ENCODE peak calls at places on chromosome 11, in eight cellular contexts. One of them, this sample, is unnamed.

GRCh38 chr11:43124272-43124920 is 187.4 kb upstream of the API5 start:
- DNase-seq in Peyer's patch: no peak
- DNase-seq in testis: no peak
- DNase-seq in stomach: no peak
- DNase-seq in right lobe of liver: no peak
- DNase-seq in A549: no peak
- DNase-seq in GM12891: no peak
- DNase-seq in ovary: no peak
- DNase-seq in this sample: no peak

GRCh38 chr11:134380785-134381184 is 31.3 kb downstream of the B3GAT1 start:
- DNase-seq in testis: no peak
- DNase-seq in ovary: no peak
- DNase-seq in stomach: no peak
- DNase-seq in GM12891: no peak
- DNase-seq in Peyer's patch: no peak
- DNase-seq in right lobe of liver: no peak
- DNase-seq in A549: no peak
- DNase-seq in this sample: no peak

GRCh38 chr11:133174013-133174412 is 358.3 kb downstream of the OPCML start:
- DNase-seq in ovary: no peak
- DNase-seq in A549: no peak
- DNase-seq in GM12891: no peak
- DNase-seq in stomach: no peak
- DNase-seq in Peyer's patch: no peak
- DNase-seq in testis: no peak
- DNase-seq in right lobe of liver: no peak
- DNase-seq in this sample: no peak

GRCh38 chr11:64564947-64565889 is 25.8 kb upstream of the SLC22A12 start:
- DNase-seq in stomach: no peak
- DNase-seq in ovary: no peak
- DNase-seq in A549: no peak
- DNase-seq in right lobe of liver: no peak
- DNase-seq in testis: no peak
- DNase-seq in GM12891: no peak
- DNase-seq in Peyer's patch: no peak
- DNase-seq in this sample: no peak

GRCh38 chr11:121595717-121596156 is 143.0 kb upstream of the SORL1-AS1 start:
- DNase-seq in right lobe of liver: peak
- DNase-seq in GM12891: no peak
- DNase-seq in stomach: no peak
- DNase-seq in testis: no peak
- DNase-seq in A549: peak
- DNase-seq in ovary: no peak
- DNase-seq in Peyer's patch: no peak
- DNase-seq in this sample: no peak

GRCh38 chr11:61782841-61783240 is 9.6 kb downstream of the TMEM258 start:
- DNase-seq in A549: no peak
- DNase-seq in GM12891: no peak
- DNase-seq in stomach: no peak
- DNase-seq in Peyer's patch: no peak
- DNase-seq in right lobe of liver: no peak
- DNase-seq in ovary: no peak
- DNase-seq in testis: no peak
- DNase-seq in this sample: no peak

GRCh38 chr11:119839504-119840133 is 110.6 kb upstream of the NECTIN1 start:
- DNase-seq in right lobe of liver: no peak
- DNase-seq in Peyer's patch: no peak
- DNase-seq in ovary: no peak
- DNase-seq in A549: no peak
- DNase-seq in testis: no peak
- DNase-seq in GM12891: no peak
- DNase-seq in stomach: no peak
- DNase-seq in this sample: no peak

GRCh38 chr11:42175203-42175602 is 715.8 kb upstream of the LRRC4C start:
- DNase-seq in GM12891: no peak
- DNase-seq in stomach: no peak
- DNase-seq in testis: no peak
- DNase-seq in Peyer's patch: no peak
- DNase-seq in A549: no peak
- DNase-seq in ovary: no peak
- DNase-seq in right lobe of liver: no peak
- DNase-seq in this sample: no peak

GRCh38 chr11:102760355-102761035 is 19.9 kb downstream of the MMP10 start:
- DNase-seq in A549: peak
- DNase-seq in stomach: no peak
- DNase-seq in GM12891: no peak
- DNase-seq in Peyer's patch: no peak
- DNase-seq in ovary: no peak
- DNase-seq in right lobe of liver: no peak
- DNase-seq in testis: no peak
- DNase-seq in this sample: peak

GRCh38 chr11:99534812-99535211 is 514.1 kb downstream of the CNTN5 start:
- DNase-seq in stomach: no peak
- DNase-seq in A549: no peak
- DNase-seq in testis: no peak
- DNase-seq in GM12891: no peak
- DNase-seq in Peyer's patch: no peak
- DNase-seq in right lobe of liver: no peak
- DNase-seq in ovary: no peak
- DNase-seq in this sample: no peak

GRCh38 chr11:28139848-28140415 is 31.7 kb downstream of the METTL15 start:
- DNase-seq in stomach: no peak
- DNase-seq in ovary: no peak
- DNase-seq in Peyer's patch: no peak
- DNase-seq in A549: no peak
- DNase-seq in testis: no peak
- DNase-seq in right lobe of liver: no peak
- DNase-seq in GM12891: no peak
- DNase-seq in this sample: no peak

GRCh38 chr11:15854245-15854644 is 502.1 kb downstream of the SOX6 start:
- DNase-seq in A549: no peak
- DNase-seq in GM12891: no peak
- DNase-seq in Peyer's patch: no peak
- DNase-seq in right lobe of liver: no peak
- DNase-seq in stomach: no peak
- DNase-seq in ovary: no peak
- DNase-seq in testis: no peak
- DNase-seq in this sample: no peak

GRCh38 chr11:72848846-72849466 is 34.7 kb downstream of the ATG16L2 start:
- DNase-seq in GM12891: no peak
- DNase-seq in Peyer's patch: no peak
- DNase-seq in A549: peak
- DNase-seq in ovary: no peak
- DNase-seq in testis: no peak
- DNase-seq in stomach: no peak
- DNase-seq in right lobe of liver: no peak
- DNase-seq in this sample: peak

GRCh38 chr11:73152861-73153483 is 10.9 kb upstream of the FCHSD2 start:
- DNase-seq in right lobe of liver: peak
- DNase-seq in GM12891: no peak
- DNase-seq in A549: no peak
- DNase-seq in Peyer's patch: peak
- DNase-seq in stomach: peak
- DNase-seq in testis: no peak
- DNase-seq in ovary: no peak
- DNase-seq in this sample: no peak

GRCh38 chr11:47797633-47798032 is 30.5 kb upstream of the FNBP4 start:
- DNase-seq in Peyer's patch: no peak
- DNase-seq in testis: no peak
- DNase-seq in ovary: no peak
- DNase-seq in right lobe of liver: no peak
- DNase-seq in A549: no peak
- DNase-seq in stomach: no peak
- DNase-seq in GM12891: no peak
- DNase-seq in this sample: no peak

GRCh38 chr11:2445107-2445947 is 519 bp downstream of the KCNQ1 start:
- DNase-seq in stomach: peak
- DNase-seq in Peyer's patch: no peak
- DNase-seq in A549: no peak
- DNase-seq in testis: no peak
- DNase-seq in ovary: no peak
- DNase-seq in right lobe of liver: peak
- DNase-seq in GM12891: no peak
- DNase-seq in this sample: no peak

GRCh38 chr11:120565436-120566155 is 54.0 kb downstream of the GRIK4 start:
- DNase-seq in GM12891: no peak
- DNase-seq in testis: no peak
- DNase-seq in A549: no peak
- DNase-seq in ovary: no peak
- DNase-seq in Peyer's patch: no peak
- DNase-seq in stomach: no peak
- DNase-seq in right lobe of liver: no peak
- DNase-seq in this sample: no peak

GRCh38 chr11:65899356-65900124 is 648 bp downstream of the FOSL1 start:
- DNase-seq in A549: peak
- DNase-seq in stomach: peak
- DNase-seq in GM12891: peak
- DNase-seq in ovary: peak
- DNase-seq in testis: no peak
- DNase-seq in right lobe of liver: no peak
- DNase-seq in Peyer's patch: peak
- DNase-seq in this sample: peak

GRCh38 chr11:47980093-47980906 is at the start of gene PTPRJ:
- DNase-seq in stomach: peak
- DNase-seq in A549: peak
- DNase-seq in ovary: peak
- DNase-seq in Peyer's patch: peak
- DNase-seq in right lobe of liver: peak
- DNase-seq in testis: peak
- DNase-seq in GM12891: peak
- DNase-seq in this sample: peak

GRCh38 chr11:47550288-47551052 is 2.5 kb downstream of the CELF1 start:
- DNase-seq in stomach: no peak
- DNase-seq in ovary: no peak
- DNase-seq in right lobe of liver: no peak
- DNase-seq in A549: no peak
- DNase-seq in GM12891: no peak
- DNase-seq in Peyer's patch: no peak
- DNase-seq in testis: no peak
- DNase-seq in this sample: no peak

GRCh38 chr11:125070699-125071254 is 7.7 kb downstream of the SLC37A2 start:
- DNase-seq in testis: peak
- DNase-seq in right lobe of liver: peak
- DNase-seq in ovary: peak
- DNase-seq in stomach: peak
- DNase-seq in A549: no peak
- DNase-seq in GM12891: no peak
- DNase-seq in Peyer's patch: peak
- DNase-seq in this sample: peak
- TF ChIP-seq POLR2A in testis: no peak
- TF ChIP-seq POLR2A in right lobe of liver: no peak
- TF ChIP-seq POLR2A in ovary: no peak
- TF ChIP-seq POLR2A in stomach: no peak
- TF ChIP-seq POLR2A in A549: no peak
- TF ChIP-seq POLR2A in GM12891: no peak
- TF ChIP-seq POLR2A in Peyer's patch: no peak
- TF ChIP-seq POLR2A in this sample: peak

GRCh38 chr11:70928854-70929598 is 323.4 kb downstream of the SHANK2 start:
- DNase-seq in stomach: no peak
- DNase-seq in right lobe of liver: no peak
- DNase-seq in testis: no peak
- DNase-seq in A549: no peak
- DNase-seq in Peyer's patch: no peak
- DNase-seq in ovary: no peak
- DNase-seq in GM12891: no peak
- DNase-seq in this sample: no peak

GRCh38 chr11:70930215-70930614 is 322.2 kb downstream of the SHANK2 start:
- DNase-seq in A549: no peak
- DNase-seq in stomach: no peak
- DNase-seq in ovary: no peak
- DNase-seq in Peyer's patch: no peak
- DNase-seq in GM12891: no peak
- DNase-seq in testis: no peak
- DNase-seq in right lobe of liver: no peak
- DNase-seq in this sample: no peak

GRCh38 chr11:70934999-70935768 is 317.2 kb downstream of the SHANK2 start:
- DNase-seq in ovary: no peak
- DNase-seq in A549: no peak
- DNase-seq in stomach: no peak
- DNase-seq in right lobe of liver: no peak
- DNase-seq in GM12891: no peak
- DNase-seq in testis: no peak
- DNase-seq in Peyer's patch: no peak
- DNase-seq in this sample: no peak

GRCh38 chr11:70931430-70931829 is 320.9 kb downstream of the SHANK2 start:
- DNase-seq in Peyer's patch: no peak
- DNase-seq in A549: no peak
- DNase-seq in ovary: no peak
- DNase-seq in GM12891: no peak
- DNase-seq in testis: no peak
- DNase-seq in stomach: no peak
- DNase-seq in right lobe of liver: no peak
- DNase-seq in this sample: no peak

DNA sequence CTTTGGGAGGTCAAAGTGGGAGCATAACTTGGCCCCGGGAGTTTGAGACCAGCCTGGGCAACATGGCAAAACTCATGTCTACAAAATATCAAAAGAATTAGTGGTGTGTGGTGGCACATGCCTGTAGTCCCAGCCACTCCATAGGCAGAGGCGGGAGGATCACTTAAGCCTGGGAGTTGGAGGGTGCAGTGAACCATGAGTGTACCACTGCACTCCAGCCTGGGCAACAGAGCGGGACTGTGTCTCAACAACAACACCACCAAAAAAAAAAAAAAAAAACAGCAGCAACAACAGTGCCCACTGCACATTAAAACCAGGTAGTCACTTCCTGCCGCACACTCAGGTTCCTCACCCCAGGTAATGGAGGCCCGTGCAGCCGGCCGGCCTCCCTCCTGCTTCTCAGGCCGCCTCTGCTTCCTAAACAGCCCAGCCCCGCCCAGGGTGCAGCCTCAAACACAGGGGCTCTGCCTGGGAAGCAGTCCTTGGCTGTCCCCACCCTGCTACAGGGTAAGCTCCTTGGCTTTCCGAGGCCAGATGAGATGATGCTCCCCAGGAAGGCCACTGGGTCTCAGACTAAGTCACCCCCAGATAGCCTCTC is 318.3 kb downstream of the SHANK2 start:
- DNase-seq in right lobe of liver: no peak
- DNase-seq in stomach: no peak
- DNase-seq in GM12891: no peak
- DNase-seq in ovary: no peak
- DNase-seq in A549: no peak
- DNase-seq in testis: no peak
- DNase-seq in Peyer's patch: no peak
- DNase-seq in this sample: no peak
- TF ChIP-seq POLR2A in right lobe of liver: no peak
- TF ChIP-seq POLR2A in stomach: no peak
- TF ChIP-seq POLR2A in GM12891: no peak
- TF ChIP-seq POLR2A in ovary: no peak
- TF ChIP-seq POLR2A in A549: no peak
- TF ChIP-seq POLR2A in testis: no peak
- TF ChIP-seq POLR2A in Peyer's patch: no peak
- TF ChIP-seq POLR2A in this sample: no peak

GRCh38 chr11:124075841-124076571 is 34.9 kb upstream of the OR10G7 start:
- DNase-seq in A549: peak
- DNase-seq in right lobe of liver: no peak
- DNase-seq in testis: peak
- DNase-seq in Peyer's patch: peak
- DNase-seq in ovary: no peak
- DNase-seq in stomach: no peak
- DNase-seq in GM12891: peak
- DNase-seq in this sample: peak
- TF ChIP-seq POLR2A in A549: no peak
- TF ChIP-seq POLR2A in right lobe of liver: no peak
- TF ChIP-seq POLR2A in testis: no peak
- TF ChIP-seq POLR2A in Peyer's patch: no peak
- TF ChIP-seq POLR2A in ovary: no peak
- TF ChIP-seq POLR2A in stomach: no peak
- TF ChIP-seq POLR2A in GM12891: no peak
- TF ChIP-seq POLR2A in this sample: peak

GRCh38 chr11:33444835-33445594 is 187.8 kb downstream of the HIPK3 start:
- DNase-seq in A549: no peak
- DNase-seq in stomach: no peak
- DNase-seq in right lobe of liver: no peak
- DNase-seq in ovary: no peak
- DNase-seq in Peyer's patch: no peak
- DNase-seq in testis: no peak
- DNase-seq in GM12891: no peak
- DNase-seq in this sample: no peak
- TF ChIP-seq POLR2A in A549: no peak
- TF ChIP-seq POLR2A in stomach: no peak
- TF ChIP-seq POLR2A in right lobe of liver: no peak
- TF ChIP-seq POLR2A in ovary: no peak
- TF ChIP-seq POLR2A in Peyer's patch: no peak
- TF ChIP-seq POLR2A in testis: no peak
- TF ChIP-seq POLR2A in GM12891: no peak
- TF ChIP-seq POLR2A in this sample: no peak

This sample was measured in erythroblast.